ENCODE peak calls at places on chromosomes 4 and X, in seven cellular contexts. D is Panc1, K is A549, Q is HepG2, A is HCT116, L is GM23338, X is GM12878. Z is an unnamed sample.

GRCh38 chr4:140812916-140813315 is 56.7 kb upstream of the TBC1D9 start:
- DNase-seq in D (no peak), K (no peak), Q (no peak), A (no peak), L (no peak), X (no peak), Z (no peak)

GRCh38 chr4:72136429-72136828 is 104.6 kb downstream of the NPFFR2 start:
- DNase-seq in D (no peak), K (no peak), Q (no peak), A (no peak), L (peak), X (no peak), Z (no peak)

GRCh38 chr4:184812651-184813181 is 13.1 kb downstream of the ACSL1 start:
- DNase-seq in D (no peak), K (peak), Q (no peak), A (no peak), L (no peak), X (no peak), Z (no peak)

GRCh38 chrX:130893356-130894085 is 9.5 kb downstream of the ENOX2 start:
- DNase-seq in D (no peak), K (no peak), Q (no peak), A (no peak), L (no peak), X (no peak), Z (no peak)

GRCh38 chr4:185587444-185588161 is 52.3 kb upstream of the PDLIM3 start:
- DNase-seq in D (no peak), K (no peak), Q (no peak), A (no peak), L (peak), X (peak), Z (no peak)

GRCh38 chrX:12241026-12241425 is 102.8 kb downstream of the FRMPD4 start:
- DNase-seq in D (no peak), K (no peak), Q (no peak), A (no peak), L (no peak), X (no peak), Z (no peak)

GRCh38 chr4:146243883-146244277 is 29.5 kb downstream of the REELD1 start:
- DNase-seq in D (no peak), K (no peak), Q (no peak), A (no peak), L (no peak), X (no peak), Z (no peak)

GRCh38 chr4:116599859-116600258 is 485.5 kb downstream of the TRAM1L1 start:
- DNase-seq in D (no peak), K (peak), Q (no peak), A (no peak), L (peak), X (no peak), Z (no peak)

GRCh38 chrX:24242649-24243556 is 71.0 kb downstream of the SUPT20HL2 start:
- DNase-seq in D (no peak), K (peak), Q (peak), A (no peak), L (no peak), X (peak), Z (peak)

GRCh38 chr4:6619116-6619465 is 21.4 kb upstream of the MRFAP1 start:
- DNase-seq in D (no peak), K (no peak), Q (no peak), A (no peak), L (no peak), X (no peak), Z (no peak)

GRCh38 chr4:88318751-88319350 is 34.5 kb upstream of the PPM1K start:
- DNase-seq in D (no peak), K (no peak), Q (no peak), A (no peak), L (no peak), X (no peak), Z (no peak)

GRCh38 chrX:129736491-129736890 is 2.3 kb upstream of the XPNPEP2 start:
- DNase-seq in D (no peak), K (no peak), Q (peak), A (no peak), L (no peak), X (no peak), Z (no peak)

GRCh38 chrX:149472620-149473019 is 32.5 kb downstream of the IDS start:
- DNase-seq in D (no peak), K (no peak), Q (no peak), A (no peak), L (no peak), X (no peak), Z (no peak)

GRCh38 chr4:19462117-19462516 is 789.6 kb upstream of the SLIT2 start:
- DNase-seq in D (no peak), K (no peak), Q (no peak), A (no peak), L (no peak), X (no peak), Z (no peak)

GRCh38 chr4:2619459-2619858 is 83.0 kb downstream of the FAM193A start:
- DNase-seq in D (no peak), K (no peak), Q (no peak), A (no peak), L (peak), X (no peak), Z (no peak)

GRCh38 chrX:44068043-44068442 is 94.9 kb upstream of the NDP start:
- DNase-seq in D (no peak), K (no peak), Q (no peak), A (no peak), L (no peak), X (no peak), Z (no peak)

GRCh38 chrX:132956421-132957210 is 1.8 kb downstream of the HS6ST2 start:
- DNase-seq in D (no peak), K (peak), Q (no peak), A (no peak), L (peak), X (no peak), Z (no peak)

GRCh38 chr4:3304831-3305609 is 12.2 kb downstream of the RGS12 start:
- DNase-seq in D (no peak), K (no peak), Q (no peak), A (no peak), L (no peak), X (no peak), Z (no peak)

GRCh38 chr4:109861941-109862340 is 14.0 kb downstream of the LRIT3 start:
- DNase-seq in D (no peak), K (no peak), Q (no peak), A (no peak), L (no peak), X (no peak), Z (no peak)

GRCh38 chr4:109870061-109870460 is 22.2 kb downstream of the LRIT3 start:
- DNase-seq in D (no peak), K (no peak), Q (no peak), A (no peak), L (no peak), X (no peak), Z (no peak)

GRCh38 chr4:109861271-109861670 is 13.4 kb downstream of the LRIT3 start:
- DNase-seq in D (no peak), K (no peak), Q (no peak), A (no peak), L (no peak), X (no peak), Z (no peak)

DNA sequence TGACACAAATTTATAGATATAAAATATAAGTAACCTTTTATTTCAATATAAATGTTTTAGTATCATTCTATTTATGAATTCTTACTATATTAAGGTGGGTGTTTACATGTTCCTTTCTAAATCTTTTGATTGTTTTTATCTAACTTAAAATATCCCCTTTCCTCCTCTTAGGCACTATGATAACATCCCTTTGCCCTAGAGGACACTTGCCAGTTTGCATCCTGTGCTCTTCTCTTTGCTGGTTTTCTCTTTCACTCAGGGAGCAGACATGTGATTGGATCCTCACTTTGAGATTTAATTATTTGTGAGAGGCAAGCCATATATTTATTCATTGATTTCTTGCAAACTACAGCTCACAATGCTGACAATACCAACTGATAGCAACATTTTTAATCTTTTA is 16.2 kb downstream of the LRIT3 start:
- DNase-seq in D (no peak), K (no peak), Q (no peak), A (no peak), L (peak), X (no peak), Z (no peak)
- TF ChIP-seq CTCF in D (no peak), K (no peak), Q (no peak), A (no peak), L (no peak), X (no peak), Z (no peak)

GRCh38 chr4:103498161-103499070 is 221.4 kb downstream of the TACR3 start:
- DNase-seq in D (no peak), K (no peak), Q (no peak), A (no peak), L (no peak), X (peak), Z (no peak)
- TF ChIP-seq REST in D (no peak), K (no peak), Q (no peak), A (no peak), L (no peak), X (peak), Z (no peak)

DNA sequence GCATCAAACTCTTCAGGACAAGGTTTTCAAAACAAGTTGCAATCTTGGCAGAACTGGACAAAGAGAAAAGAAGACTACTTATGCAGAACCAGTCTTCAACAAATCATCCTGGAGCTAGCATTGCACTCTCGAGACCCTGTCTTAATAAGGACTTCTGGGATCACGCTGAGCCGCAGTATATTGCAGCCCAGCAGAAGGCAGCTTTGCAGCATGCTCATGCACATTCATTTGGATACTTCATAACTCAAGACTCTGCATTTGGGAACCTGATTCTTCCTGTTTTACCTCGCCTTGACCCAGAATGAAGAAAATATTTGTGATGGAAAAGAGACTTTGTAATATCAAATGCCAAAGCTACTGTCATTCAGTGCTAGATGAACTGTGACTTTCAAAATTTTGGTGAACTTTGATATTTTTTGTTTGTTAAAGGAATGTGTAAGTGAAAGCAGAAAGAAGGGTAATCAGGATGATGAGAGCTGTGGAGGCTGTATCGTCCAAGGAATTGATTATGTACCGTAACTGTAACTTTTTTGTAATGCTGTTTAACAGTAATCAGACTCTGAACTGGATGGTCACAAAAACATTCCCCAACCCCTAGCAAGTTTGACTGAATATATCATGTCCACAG is 27.2 kb downstream of the HSPA4L start:
- DNase-seq in D (no peak), K (peak), Q (peak), A (no peak), L (peak), X (no peak), Z (no peak)
- TF ChIP-seq CTCF in D (no peak), K (no peak), Q (peak), A (no peak), L (peak), X (no peak), Z (no peak)

DNA sequence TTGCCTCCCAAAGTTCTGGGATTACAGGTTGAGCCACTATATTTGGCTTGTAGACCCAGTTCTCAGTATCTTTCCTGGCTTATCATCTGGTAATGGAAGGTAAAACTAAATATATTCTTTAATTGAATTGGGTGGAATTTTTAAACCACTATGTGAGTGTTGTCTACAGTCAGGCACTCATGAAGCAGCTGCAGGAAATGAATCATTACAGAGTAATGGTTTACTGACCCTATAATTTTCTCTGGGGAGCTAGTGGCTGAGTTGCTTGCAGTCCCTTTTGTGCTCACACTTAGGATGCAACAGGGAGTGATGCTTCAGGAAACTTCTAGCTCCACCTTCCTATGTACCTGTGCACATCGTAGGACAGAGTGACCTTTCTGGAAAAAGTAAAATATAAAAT is 4.1 kb upstream of the UGT2B7 start:
- DNase-seq in D (no peak), K (no peak), Q (no peak), A (no peak), L (no peak), X (no peak), Z (no peak)
- TF ChIP-seq REST in D (no peak), K (no peak), Q (no peak), A (no peak), L (no peak), X (no peak), Z (no peak)

DNA sequence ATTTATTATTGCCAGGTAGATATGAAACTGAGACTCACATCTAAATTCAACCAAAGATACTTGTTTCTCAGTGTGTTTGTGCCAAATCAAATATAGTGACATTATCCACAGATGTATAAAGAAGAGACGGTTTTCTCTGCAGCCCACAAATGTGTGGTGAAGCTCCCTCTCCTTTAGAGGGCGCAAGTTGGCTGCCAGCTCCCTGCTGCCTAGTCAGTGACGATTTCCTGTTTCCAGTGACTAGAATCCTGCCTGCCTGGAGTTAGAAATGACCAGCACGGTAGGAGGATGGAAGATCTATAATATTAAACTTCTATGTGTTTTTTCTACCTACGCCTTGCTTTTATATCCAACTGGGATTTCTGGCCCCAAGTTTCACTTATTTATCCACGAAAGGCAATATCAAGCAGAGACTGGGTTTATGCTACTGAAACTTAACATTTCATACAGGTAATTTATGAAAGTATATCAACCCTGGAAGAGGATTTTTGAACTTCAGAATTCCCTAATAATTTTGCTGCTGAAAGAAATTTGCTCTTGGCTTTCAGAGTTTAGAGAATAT is 1793.7 kb upstream of the TENM3 start:
- DNase-seq in D (no peak), K (peak), Q (peak), A (peak), L (peak), X (no peak), Z (peak)
- TF ChIP-seq CTCF in D (peak), K (peak), Q (peak), A (peak), L (peak), X (peak), Z (peak)

GRCh38 chr4:123924536-123924935 is 527.9 kb downstream of the SPRY1 start:
- DNase-seq in D (no peak), K (no peak), Q (no peak), A (no peak), L (no peak), X (no peak), Z (no peak)

GRCh38 chr4:123919576-123920098 is 523.0 kb downstream of the SPRY1 start:
- DNase-seq in D (no peak), K (no peak), Q (no peak), A (no peak), L (no peak), X (no peak), Z (no peak)

GRCh38 chr4:123921339-123921738 is 524.7 kb downstream of the SPRY1 start:
- DNase-seq in D (no peak), K (no peak), Q (no peak), A (no peak), L (no peak), X (no peak), Z (no peak)

GRCh38 chr4:123922847-123923246 is 526.3 kb downstream of the SPRY1 start:
- DNase-seq in D (no peak), K (no peak), Q (no peak), A (no peak), L (no peak), X (no peak), Z (no peak)
- TF ChIP-seq REST in D (no peak), K (no peak), Q (no peak), A (no peak), L (no peak), X (no peak), Z (no peak)

GRCh38 chr4:60868232-60868960 is 331.7 kb upstream of the ADGRL3 start:
- DNase-seq in D (no peak), K (no peak), Q (no peak), A (no peak), L (no peak), X (no peak), Z (no peak)

GRCh38 chr4:60863442-60863841 is 336.7 kb upstream of the ADGRL3 start:
- DNase-seq in D (no peak), K (no peak), Q (no peak), A (no peak), L (no peak), X (no peak), Z (no peak)

DNA sequence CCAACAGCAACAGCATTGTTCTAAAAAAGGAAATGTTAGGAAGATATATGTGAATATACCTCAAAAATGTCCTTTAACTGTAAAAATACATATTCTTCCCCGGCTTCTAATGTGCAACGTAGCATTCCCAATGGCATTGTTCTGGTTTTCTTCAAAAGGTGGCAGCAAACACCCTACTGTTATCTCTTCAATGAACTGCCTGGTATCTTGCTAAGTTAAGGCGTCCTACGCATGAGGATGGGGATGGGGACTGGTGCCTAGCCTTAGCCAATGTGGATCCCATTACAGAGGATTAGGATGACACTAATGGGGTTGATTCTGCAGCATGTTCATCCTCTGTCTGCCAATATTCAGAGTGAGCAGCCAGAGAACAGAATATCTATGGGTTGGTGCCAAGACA is 334.9 kb upstream of the ADGRL3 start:
- DNase-seq in D (no peak), K (no peak), Q (no peak), A (no peak), L (peak), X (no peak), Z (no peak)
- TF ChIP-seq CTCF in D (no peak), K (no peak), Q (no peak), A (no peak), L (peak), X (no peak), Z (no peak)

GRCh38 chr4:154626793-154627484 is 14.5 kb upstream of the FGG start:
- DNase-seq in D (no peak), K (peak), Q (peak), A (peak), L (peak), X (no peak), Z (peak)
- TF ChIP-seq REST in D (no peak), K (no peak), Q (no peak), A (no peak), L (no peak), X (no peak), Z (no peak)

Z was measured in HL-60.